ENCODE peak calls at places on chromosomes 11 and 22, in six cellular contexts. One of them, this sample, is unnamed.

GRCh38 chr11:64854534-64855502 is 10.4 kb upstream of the CDC42BPG start:
- DNase-seq in T-cell: no peak
- DNase-seq in GM04503: peak
- DNase-seq in hypothalamus: no peak
- DNase-seq in stimulated activated CD4-positive, alpha-beta T cell treated with anti-CD3 and anti-CD28 coated beads, Interleukin-15, amount 100 ng/mL, for 48 hours: no peak
- DNase-seq in T-helper 2 cell treated with Interferon-gamma antibody and Interleukin-4, amounts not matched to agents 5 μg/mL and 100 μg/mL, for 36 hours: no peak
- DNase-seq in this sample: peak

GRCh38 chr22:35961480-35961902 is 67.1 kb downstream of the RBFOX2 start:
- DNase-seq in stimulated activated CD4-positive, alpha-beta T cell treated with anti-CD3 and anti-CD28 coated beads, Interleukin-15, amount 100 ng/mL, for 48 hours: no peak
- DNase-seq in hypothalamus: peak
- DNase-seq in GM04503: peak
- DNase-seq in T-helper 2 cell treated with Interferon-gamma antibody and Interleukin-4, amounts not matched to agents 5 μg/mL and 100 μg/mL, for 36 hours: no peak
- DNase-seq in T-cell: no peak
- DNase-seq in this sample: peak

GRCh38 chr11:3894128-3894731 is 38.8 kb downstream of the STIM1 start:
- DNase-seq in T-cell: no peak
- DNase-seq in T-helper 2 cell treated with Interferon-gamma antibody and Interleukin-4, amounts not matched to agents 5 μg/mL and 100 μg/mL, for 36 hours: no peak
- DNase-seq in hypothalamus: no peak
- DNase-seq in stimulated activated CD4-positive, alpha-beta T cell treated with anti-CD3 and anti-CD28 coated beads, Interleukin-15, amount 100 ng/mL, for 48 hours: no peak
- DNase-seq in GM04503: no peak
- DNase-seq in this sample: no peak

GRCh38 chr11:77446911-77447629 is 26.8 kb downstream of the PAK1 start:
- DNase-seq in GM04503: no peak
- DNase-seq in T-cell: no peak
- DNase-seq in hypothalamus: no peak
- DNase-seq in stimulated activated CD4-positive, alpha-beta T cell treated with anti-CD3 and anti-CD28 coated beads, Interleukin-15, amount 100 ng/mL, for 48 hours: no peak
- DNase-seq in T-helper 2 cell treated with Interferon-gamma antibody and Interleukin-4, amounts not matched to agents 5 μg/mL and 100 μg/mL, for 36 hours: no peak
- DNase-seq in this sample: no peak

GRCh38 chr11:65487467-65488272 is 11.2 kb upstream of the MALAT1 start:
- DNase-seq in T-helper 2 cell treated with Interferon-gamma antibody and Interleukin-4, amounts not matched to agents 5 μg/mL and 100 μg/mL, for 36 hours: no peak
- DNase-seq in T-cell: no peak
- DNase-seq in GM04503: peak
- DNase-seq in hypothalamus: peak
- DNase-seq in stimulated activated CD4-positive, alpha-beta T cell treated with anti-CD3 and anti-CD28 coated beads, Interleukin-15, amount 100 ng/mL, for 48 hours: no peak
- DNase-seq in this sample: peak

GRCh38 chr11:10913075-10913474 is 55.2 kb upstream of the ZBED5 start:
- DNase-seq in GM04503: no peak
- DNase-seq in stimulated activated CD4-positive, alpha-beta T cell treated with anti-CD3 and anti-CD28 coated beads, Interleukin-15, amount 100 ng/mL, for 48 hours: no peak
- DNase-seq in T-helper 2 cell treated with Interferon-gamma antibody and Interleukin-4, amounts not matched to agents 5 μg/mL and 100 μg/mL, for 36 hours: no peak
- DNase-seq in T-cell: no peak
- DNase-seq in hypothalamus: no peak
- DNase-seq in this sample: no peak

GRCh38 chr11:72113170-72113808 is 794 bp upstream of the ANAPC15 start:
- DNase-seq in hypothalamus: no peak
- DNase-seq in T-cell: no peak
- DNase-seq in GM04503: peak
- DNase-seq in T-helper 2 cell treated with Interferon-gamma antibody and Interleukin-4, amounts not matched to agents 5 μg/mL and 100 μg/mL, for 36 hours: no peak
- DNase-seq in stimulated activated CD4-positive, alpha-beta T cell treated with anti-CD3 and anti-CD28 coated beads, Interleukin-15, amount 100 ng/mL, for 48 hours: no peak
- DNase-seq in this sample: peak

GRCh38 chr11:105840391-105840790 is 181.6 kb downstream of the MSANTD4 start:
- DNase-seq in T-cell: no peak
- DNase-seq in stimulated activated CD4-positive, alpha-beta T cell treated with anti-CD3 and anti-CD28 coated beads, Interleukin-15, amount 100 ng/mL, for 48 hours: no peak
- DNase-seq in GM04503: no peak
- DNase-seq in hypothalamus: no peak
- DNase-seq in T-helper 2 cell treated with Interferon-gamma antibody and Interleukin-4, amounts not matched to agents 5 μg/mL and 100 μg/mL, for 36 hours: no peak
- DNase-seq in this sample: no peak

GRCh38 chr11:84819561-84819960 is 807.6 kb downstream of the DLG2 start:
- DNase-seq in stimulated activated CD4-positive, alpha-beta T cell treated with anti-CD3 and anti-CD28 coated beads, Interleukin-15, amount 100 ng/mL, for 48 hours: no peak
- DNase-seq in GM04503: no peak
- DNase-seq in T-helper 2 cell treated with Interferon-gamma antibody and Interleukin-4, amounts not matched to agents 5 μg/mL and 100 μg/mL, for 36 hours: no peak
- DNase-seq in hypothalamus: no peak
- DNase-seq in T-cell: no peak
- DNase-seq in this sample: no peak

GRCh38 chr22:17943533-17944204 is 80.7 kb downstream of the MICAL3 start:
- DNase-seq in T-cell: no peak
- DNase-seq in T-helper 2 cell treated with Interferon-gamma antibody and Interleukin-4, amounts not matched to agents 5 μg/mL and 100 μg/mL, for 36 hours: no peak
- DNase-seq in stimulated activated CD4-positive, alpha-beta T cell treated with anti-CD3 and anti-CD28 coated beads, Interleukin-15, amount 100 ng/mL, for 48 hours: no peak
- DNase-seq in hypothalamus: no peak
- DNase-seq in GM04503: no peak
- DNase-seq in this sample: no peak

GRCh38 chr11:16923987-16924386 is 90.2 kb downstream of the PLEKHA7 start:
- DNase-seq in T-cell: no peak
- DNase-seq in T-helper 2 cell treated with Interferon-gamma antibody and Interleukin-4, amounts not matched to agents 5 μg/mL and 100 μg/mL, for 36 hours: no peak
- DNase-seq in GM04503: no peak
- DNase-seq in hypothalamus: no peak
- DNase-seq in stimulated activated CD4-positive, alpha-beta T cell treated with anti-CD3 and anti-CD28 coated beads, Interleukin-15, amount 100 ng/mL, for 48 hours: no peak
- DNase-seq in this sample: no peak

GRCh38 chr11:73652046-73652730 is 5.8 kb downstream of the PLEKHB1 start:
- DNase-seq in GM04503: no peak
- DNase-seq in T-cell: no peak
- DNase-seq in T-helper 2 cell treated with Interferon-gamma antibody and Interleukin-4, amounts not matched to agents 5 μg/mL and 100 μg/mL, for 36 hours: no peak
- DNase-seq in hypothalamus: peak
- DNase-seq in stimulated activated CD4-positive, alpha-beta T cell treated with anti-CD3 and anti-CD28 coated beads, Interleukin-15, amount 100 ng/mL, for 48 hours: no peak
- DNase-seq in this sample: no peak

GRCh38 chr22:47053013-47053864 is 290.8 kb downstream of the TBC1D22A start:
- DNase-seq in GM04503: no peak
- DNase-seq in stimulated activated CD4-positive, alpha-beta T cell treated with anti-CD3 and anti-CD28 coated beads, Interleukin-15, amount 100 ng/mL, for 48 hours: no peak
- DNase-seq in T-helper 2 cell treated with Interferon-gamma antibody and Interleukin-4, amounts not matched to agents 5 μg/mL and 100 μg/mL, for 36 hours: no peak
- DNase-seq in T-cell: no peak
- DNase-seq in hypothalamus: no peak
- DNase-seq in this sample: no peak

GRCh38 chr11:25351091-25351803 is 854.4 kb downstream of the LUZP2 start:
- DNase-seq in hypothalamus: no peak
- DNase-seq in GM04503: no peak
- DNase-seq in stimulated activated CD4-positive, alpha-beta T cell treated with anti-CD3 and anti-CD28 coated beads, Interleukin-15, amount 100 ng/mL, for 48 hours: no peak
- DNase-seq in T-cell: no peak
- DNase-seq in T-helper 2 cell treated with Interferon-gamma antibody and Interleukin-4, amounts not matched to agents 5 μg/mL and 100 μg/mL, for 36 hours: no peak
- DNase-seq in this sample: no peak

GRCh38 chr22:49734390-49734789 is 93.3 kb downstream of the BRD1 start:
- DNase-seq in GM04503: no peak
- DNase-seq in hypothalamus: no peak
- DNase-seq in T-helper 2 cell treated with Interferon-gamma antibody and Interleukin-4, amounts not matched to agents 5 μg/mL and 100 μg/mL, for 36 hours: no peak
- DNase-seq in stimulated activated CD4-positive, alpha-beta T cell treated with anti-CD3 and anti-CD28 coated beads, Interleukin-15, amount 100 ng/mL, for 48 hours: no peak
- DNase-seq in T-cell: no peak
- DNase-seq in this sample: no peak

GRCh38 chr11:8917157-8917820 is 6.3 kb downstream of the AKIP1 start:
- DNase-seq in GM04503: peak
- DNase-seq in T-helper 2 cell treated with Interferon-gamma antibody and Interleukin-4, amounts not matched to agents 5 μg/mL and 100 μg/mL, for 36 hours: no peak
- DNase-seq in stimulated activated CD4-positive, alpha-beta T cell treated with anti-CD3 and anti-CD28 coated beads, Interleukin-15, amount 100 ng/mL, for 48 hours: no peak
- DNase-seq in T-cell: no peak
- DNase-seq in hypothalamus: no peak
- DNase-seq in this sample: peak

GRCh38 chr22:24290459-24290858 is 19.8 kb downstream of the SPECC1L start:
- DNase-seq in T-cell: no peak
- DNase-seq in T-helper 2 cell treated with Interferon-gamma antibody and Interleukin-4, amounts not matched to agents 5 μg/mL and 100 μg/mL, for 36 hours: no peak
- DNase-seq in hypothalamus: no peak
- DNase-seq in stimulated activated CD4-positive, alpha-beta T cell treated with anti-CD3 and anti-CD28 coated beads, Interleukin-15, amount 100 ng/mL, for 48 hours: no peak
- DNase-seq in GM04503: no peak
- DNase-seq in this sample: no peak

GRCh38 chr22:37137903-37138665 is 11.6 kb downstream of the IL2RB start:
- DNase-seq in T-helper 2 cell treated with Interferon-gamma antibody and Interleukin-4, amounts not matched to agents 5 μg/mL and 100 μg/mL, for 36 hours: peak
- DNase-seq in hypothalamus: no peak
- DNase-seq in T-cell: no peak
- DNase-seq in stimulated activated CD4-positive, alpha-beta T cell treated with anti-CD3 and anti-CD28 coated beads, Interleukin-15, amount 100 ng/mL, for 48 hours: no peak
- DNase-seq in GM04503: no peak
- DNase-seq in this sample: no peak

GRCh38 chr11:126628450-126628789 is 272.9 kb downstream of the ST3GAL4 start:
- DNase-seq in T-cell: no peak
- DNase-seq in stimulated activated CD4-positive, alpha-beta T cell treated with anti-CD3 and anti-CD28 coated beads, Interleukin-15, amount 100 ng/mL, for 48 hours: no peak
- DNase-seq in hypothalamus: no peak
- DNase-seq in T-helper 2 cell treated with Interferon-gamma antibody and Interleukin-4, amounts not matched to agents 5 μg/mL and 100 μg/mL, for 36 hours: no peak
- DNase-seq in GM04503: no peak
- DNase-seq in this sample: no peak

GRCh38 chr11:32891657-32892354 is 805 bp upstream of the QSER1 start:
- DNase-seq in hypothalamus: no peak
- DNase-seq in GM04503: no peak
- DNase-seq in stimulated activated CD4-positive, alpha-beta T cell treated with anti-CD3 and anti-CD28 coated beads, Interleukin-15, amount 100 ng/mL, for 48 hours: no peak
- DNase-seq in T-cell: no peak
- DNase-seq in T-helper 2 cell treated with Interferon-gamma antibody and Interleukin-4, amounts not matched to agents 5 μg/mL and 100 μg/mL, for 36 hours: no peak
- DNase-seq in this sample: peak

GRCh38 chr11:132519226-132519860 is 1013.0 kb downstream of the OPCML start:
- DNase-seq in T-cell: no peak
- DNase-seq in GM04503: peak
- DNase-seq in stimulated activated CD4-positive, alpha-beta T cell treated with anti-CD3 and anti-CD28 coated beads, Interleukin-15, amount 100 ng/mL, for 48 hours: no peak
- DNase-seq in hypothalamus: no peak
- DNase-seq in T-helper 2 cell treated with Interferon-gamma antibody and Interleukin-4, amounts not matched to agents 5 μg/mL and 100 μg/mL, for 36 hours: no peak
- DNase-seq in this sample: no peak

GRCh38 chr22:38938221-38938620 is 19.2 kb upstream of the APOBEC3A start:
- DNase-seq in stimulated activated CD4-positive, alpha-beta T cell treated with anti-CD3 and anti-CD28 coated beads, Interleukin-15, amount 100 ng/mL, for 48 hours: no peak
- DNase-seq in T-helper 2 cell treated with Interferon-gamma antibody and Interleukin-4, amounts not matched to agents 5 μg/mL and 100 μg/mL, for 36 hours: no peak
- DNase-seq in T-cell: no peak
- DNase-seq in GM04503: no peak
- DNase-seq in hypothalamus: no peak
- DNase-seq in this sample: no peak

GRCh38 chr11:18730020-18730419 is 4.0 kb upstream of the IGSF22 start:
- DNase-seq in GM04503: no peak
- DNase-seq in T-helper 2 cell treated with Interferon-gamma antibody and Interleukin-4, amounts not matched to agents 5 μg/mL and 100 μg/mL, for 36 hours: no peak
- DNase-seq in stimulated activated CD4-positive, alpha-beta T cell treated with anti-CD3 and anti-CD28 coated beads, Interleukin-15, amount 100 ng/mL, for 48 hours: no peak
- DNase-seq in T-cell: no peak
- DNase-seq in hypothalamus: no peak
- DNase-seq in this sample: no peak

GRCh38 chr11:77791301-77791700 is 29.2 kb downstream of the RSF1 start:
- DNase-seq in stimulated activated CD4-positive, alpha-beta T cell treated with anti-CD3 and anti-CD28 coated beads, Interleukin-15, amount 100 ng/mL, for 48 hours: no peak
- DNase-seq in GM04503: no peak
- DNase-seq in hypothalamus: no peak
- DNase-seq in T-helper 2 cell treated with Interferon-gamma antibody and Interleukin-4, amounts not matched to agents 5 μg/mL and 100 μg/mL, for 36 hours: no peak
- DNase-seq in T-cell: no peak
- DNase-seq in this sample: no peak

GRCh38 chr11:88543902-88544655 is 206.5 kb upstream of the CTSC start:
- DNase-seq in stimulated activated CD4-positive, alpha-beta T cell treated with anti-CD3 and anti-CD28 coated beads, Interleukin-15, amount 100 ng/mL, for 48 hours: peak
- DNase-seq in T-cell: peak
- DNase-seq in GM04503: peak
- DNase-seq in T-helper 2 cell treated with Interferon-gamma antibody and Interleukin-4, amounts not matched to agents 5 μg/mL and 100 μg/mL, for 36 hours: peak
- DNase-seq in hypothalamus: peak
- DNase-seq in this sample: peak

GRCh38 chr11:33773399-33774355 is 643 bp downstream of the FBXO3 start:
- DNase-seq in T-cell: peak
- DNase-seq in stimulated activated CD4-positive, alpha-beta T cell treated with anti-CD3 and anti-CD28 coated beads, Interleukin-15, amount 100 ng/mL, for 48 hours: peak
- DNase-seq in hypothalamus: peak
- DNase-seq in T-helper 2 cell treated with Interferon-gamma antibody and Interleukin-4, amounts not matched to agents 5 μg/mL and 100 μg/mL, for 36 hours: no peak
- DNase-seq in GM04503: no peak
- DNase-seq in this sample: peak

GRCh38 chr22:23564276-23564675 is 15.8 kb downstream of the IGLL1 start:
- DNase-seq in hypothalamus: no peak
- DNase-seq in stimulated activated CD4-positive, alpha-beta T cell treated with anti-CD3 and anti-CD28 coated beads, Interleukin-15, amount 100 ng/mL, for 48 hours: no peak
- DNase-seq in T-helper 2 cell treated with Interferon-gamma antibody and Interleukin-4, amounts not matched to agents 5 μg/mL and 100 μg/mL, for 36 hours: no peak
- DNase-seq in T-cell: no peak
- DNase-seq in GM04503: no peak
- DNase-seq in this sample: no peak

GRCh38 chr22:17569971-17570511 is 6.7 kb downstream of the SLC25A18 start:
- DNase-seq in T-helper 2 cell treated with Interferon-gamma antibody and Interleukin-4, amounts not matched to agents 5 μg/mL and 100 μg/mL, for 36 hours: no peak
- DNase-seq in T-cell: no peak
- DNase-seq in hypothalamus: peak
- DNase-seq in GM04503: no peak
- DNase-seq in stimulated activated CD4-positive, alpha-beta T cell treated with anti-CD3 and anti-CD28 coated beads, Interleukin-15, amount 100 ng/mL, for 48 hours: no peak
- DNase-seq in this sample: peak

GRCh38 chr11:67371549-67372231 is 1.7 kb downstream of the CLCF1 start:
- DNase-seq in stimulated activated CD4-positive, alpha-beta T cell treated with anti-CD3 and anti-CD28 coated beads, Interleukin-15, amount 100 ng/mL, for 48 hours: no peak
- DNase-seq in T-helper 2 cell treated with Interferon-gamma antibody and Interleukin-4, amounts not matched to agents 5 μg/mL and 100 μg/mL, for 36 hours: no peak
- DNase-seq in T-cell: no peak
- DNase-seq in GM04503: no peak
- DNase-seq in hypothalamus: no peak
- DNase-seq in this sample: peak